ENCODE peak calls at places on chromosomes 11 and 22, in nine cellular contexts. V, S, Y, C, F, Z, N, W and M are unnamed samples.

GRCh38 chr11:70796601-70797000 is 398.3 kb downstream of the CTTN start:
- DNase-seq in V (no peak), S (no peak), Y (no peak), C (no peak), F (peak; percentile 19), Z (no peak), N (no peak), W (peak; percentile 3), M (peak; percentile 20)

GRCh38 chr11:72930011-72930410 is 115.8 kb downstream of the ATG16L2 start:
- DNase-seq in V (peak; percentile 69), S (peak; percentile 37), Y (no peak), C (peak; percentile 19), F (no peak), Z (no peak), N (no peak), W (peak; percentile 26), M (no peak)

GRCh38 chr11:34960277-34960676 is 43.9 kb downstream of the PDHX start:
- DNase-seq in V (no peak), S (no peak), Y (no peak), C (no peak), F (no peak), Z (no peak), N (no peak), W (no peak), M (no peak)

GRCh38 chr22:38067771-38068360 is 10.7 kb downstream of the PICK1 start:
- DNase-seq in V (no peak), S (no peak), Y (no peak), C (no peak), F (no peak), Z (no peak), N (no peak), W (no peak), M (no peak)

GRCh38 chr11:16000065-16000464 is 356.3 kb downstream of the SOX6 start:
- DNase-seq in V (peak; percentile 93), S (peak; percentile 90), Y (no peak), C (peak; percentile 27), F (no peak), Z (no peak), N (no peak), W (peak; percentile 71), M (no peak)

GRCh38 chr11:64144587-64145295 is 21.2 kb downstream of the MACROD1 start:
- DNase-seq in V (no peak), S (no peak), Y (no peak), C (no peak), F (no peak), Z (no peak), N (no peak), W (no peak), M (no peak)

GRCh38 chr11:2298795-2299747 is 2.6 kb downstream of the C11orf21 start:
- DNase-seq in V (no peak), S (no peak), Y (peak; percentile 38), C (no peak), F (peak; percentile 49), Z (no peak), N (no peak), W (peak; percentile 44), M (peak; percentile 65)

GRCh38 chr11:104490182-104490581 is 326.2 kb upstream of the PDGFD start:
- DNase-seq in V (no peak), S (no peak), Y (no peak), C (no peak), F (no peak), Z (no peak), N (no peak), W (no peak), M (no peak)

GRCh38 chr22:45860201-45860600 is 116.8 kb downstream of the WNT7B start:
- DNase-seq in V (no peak), S (no peak), Y (no peak), C (no peak), F (peak; percentile 32), Z (no peak), N (no peak), W (no peak), M (no peak)

GRCh38 chr11:26675233-26675928 is 46.5 kb downstream of the SLC5A12 start:
- DNase-seq in V (no peak), S (no peak), Y (no peak), C (no peak), F (no peak), Z (no peak), N (no peak), W (no peak), M (no peak)

GRCh38 chr22:40082184-40082583 is 87.4 kb downstream of the FAM83F start:
- DNase-seq in V (no peak), S (no peak), Y (no peak), C (no peak), F (no peak), Z (no peak), N (no peak), W (no peak), M (no peak)

GRCh38 chr22:36379593-36380361 is 8.0 kb downstream of the MYH9 start:
- DNase-seq in V (peak; percentile 64), S (no peak), Y (no peak), C (no peak), F (no peak), Z (no peak), N (no peak), W (no peak), M (no peak)

GRCh38 chr22:20211997-20212753 is 55.9 kb downstream of the RTN4R start:
- DNase-seq in V (peak; percentile 60), S (no peak), Y (no peak), C (no peak), F (peak; percentile 74), Z (no peak), N (peak; percentile 39), W (peak; percentile 53), M (peak; percentile 64)

GRCh38 chr11:59423835-59424234 is 2.4 kb downstream of the OR5A2 start:
- DNase-seq in V (no peak), S (no peak), Y (no peak), C (no peak), F (no peak), Z (no peak), N (no peak), W (no peak), M (no peak)

GRCh38 chr11:73585834-73586575 is 11.9 kb downstream of the FAM168A start:
- DNase-seq in V (peak; percentile 75), S (peak; percentile 31), Y (no peak), C (no peak), F (no peak), Z (no peak), N (no peak), W (peak; percentile 79), M (no peak)

GRCh38 chr22:39182478-39183030 is 30.1 kb upstream of the CBX7 start:
- DNase-seq in V (peak; percentile 36), S (no peak), Y (no peak), C (no peak), F (peak; percentile 14), Z (no peak), N (no peak), W (no peak), M (no peak)

GRCh38 chr22:20268350-20269012 is 363 bp upstream of the RTN4R start:
- DNase-seq in V (peak; percentile 37), S (peak; percentile 17), Y (peak; percentile 65), C (no peak), F (peak; percentile 75), Z (no peak), N (peak; percentile 68), W (peak; percentile 6), M (peak; percentile 84)

GRCh38 chr11:19251577-19251976 is 10.8 kb upstream of the E2F8 start:
- DNase-seq in V (no peak), S (no peak), Y (no peak), C (no peak), F (no peak), Z (no peak), N (no peak), W (no peak), M (no peak)

GRCh38 chr22:35425971-35426800 is 26.2 kb downstream of the MCM5 start:
- DNase-seq in V (peak; percentile 60), S (no peak), Y (no peak), C (no peak), F (no peak), Z (no peak), N (no peak), W (peak; percentile 51), M (no peak)

GRCh38 chr11:14643697-14644395 is at the start of gene PDE3B:
- DNase-seq in V (peak; percentile 55), S (peak; percentile 14), Y (peak; percentile 91), C (no peak), F (peak; percentile 88), Z (no peak), N (peak; percentile 19), W (peak; percentile 7), M (peak; percentile 93)

GRCh38 chr11:36478700-36479329 is 31.3 kb downstream of the TRAF6 start:
- DNase-seq in V (peak; percentile 43), S (peak; percentile 72), Y (no peak), C (no peak), F (no peak), Z (no peak), N (no peak), W (peak; percentile 49), M (no peak)
- TF ChIP-seq CTCF in V (peak; percentile 66), S (peak; percentile 72), Y (peak; percentile 39), C (peak; percentile 80), F (peak; percentile 61), Z (peak; percentile 52), N (peak; percentile 49), W (peak; percentile 61), M (no peak)

GRCh38 chr11:119319136-119319701 is 2.3 kb upstream of the MCAM start:
- DNase-seq in V (no peak), S (no peak), Y (no peak), C (no peak), F (no peak), Z (no peak), N (no peak), W (no peak), M (no peak)
- H3K4me3 ChIP-seq in V (no peak overlapping the region), S (no peak overlapping the region), Y (no peak overlapping the region), C (no peak overlapping the region), F (peak overlapping the region; percentile 6), Z (no peak overlapping the region), N (no peak overlapping the region), W (no peak overlapping the region), M (no peak overlapping the region)

DNA sequence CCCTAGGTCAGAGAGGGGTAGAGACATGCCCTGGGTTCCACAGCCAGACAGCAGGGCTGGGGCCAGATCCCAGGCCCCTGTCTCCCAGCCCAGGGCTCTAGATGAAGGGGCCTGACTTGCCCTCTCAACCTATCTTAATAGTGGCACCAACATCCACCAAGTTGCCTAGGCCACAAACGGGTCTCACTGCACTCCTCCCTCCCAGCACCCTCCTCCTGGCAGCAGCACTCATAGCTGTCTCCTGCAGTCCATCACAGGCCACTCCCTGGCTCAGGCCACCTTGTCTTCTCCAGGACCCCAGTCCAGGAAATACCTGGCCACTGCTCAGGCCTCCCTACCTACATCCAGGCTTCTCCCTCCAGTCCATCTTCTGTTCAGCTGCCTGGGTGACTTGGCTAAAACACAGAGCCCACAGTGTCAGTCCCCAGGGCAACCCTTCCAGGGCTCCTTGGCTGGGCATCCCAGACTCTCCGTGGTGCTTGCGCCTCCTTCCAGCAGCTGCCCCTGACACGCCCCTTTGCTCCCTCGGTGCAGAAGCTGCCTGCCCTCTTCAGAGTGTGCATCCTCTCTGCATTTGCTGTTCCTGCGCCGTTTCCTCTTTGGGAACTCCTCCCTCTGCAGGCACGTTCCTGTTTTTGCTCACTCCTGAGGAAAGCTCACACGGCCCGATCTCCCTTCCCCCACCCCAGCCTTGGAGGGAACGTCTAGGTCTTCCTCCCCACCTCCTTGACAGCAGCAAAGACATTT is 40.5 kb downstream of the LRRC32 start:
- DNase-seq in V (no peak), S (peak; percentile 61), Y (peak; percentile 74), C (no peak), F (peak; percentile 75), Z (no peak), N (peak; percentile 69), W (peak; percentile 2), M (no peak)
- TF ChIP-seq CTCF in V (peak; percentile 15), S (peak; percentile 23), Y (no peak), C (no peak), F (peak; percentile 18), Z (no peak), N (peak; percentile 41), W (no peak), M (no peak)

GRCh38 chr11:205221-206001 is 1.8 kb downstream of the BET1L start:
- DNase-seq in V (no peak), S (no peak), Y (peak; percentile 17), C (no peak), F (peak; percentile 43), Z (no peak), N (no peak), W (no peak), M (peak; percentile 40)
- H3K4me3 ChIP-seq in V (peak overlapping the region; percentile 64), S (peak overlapping the region; percentile 80), Y (peak overlapping the region; percentile 99), C (peak overlapping the region; percentile 92), F (peak overlapping the region; percentile 74), Z (peak overlapping the region; percentile 84), N (peak overlapping the region; percentile 92), W (no peak overlapping the region), M (peak overlapping the region; percentile 88)